ENCODE peak calls at places on chromosome 11, in nine cellular contexts. K, J, T, Z, Q, H, G, O and D are unnamed samples.

GRCh38 chr11:131694526-131695424 is 324.4 kb downstream of the NTM start:
- DNase-seq in K (peak), J (peak), T (peak), Z (peak), Q (peak), H (peak), G (peak), O (peak), D (peak)

GRCh38 chr11:46890665-46891064 is 27.7 kb downstream of the LRP4 start:
- DNase-seq in K (no peak), J (peak), T (no peak), Z (no peak), Q (no peak), H (no peak), G (no peak), O (no peak), D (no peak)

GRCh38 chr11:118592616-118593367 is 14.6 kb upstream of the PHLDB1 start:
- DNase-seq in K (no peak), J (no peak), T (no peak), Z (no peak), Q (no peak), H (no peak), G (no peak), O (no peak), D (no peak)

GRCh38 chr11:95337972-95338429 is 107.0 kb upstream of the SESN3 start:
- DNase-seq in K (no peak), J (no peak), T (no peak), Z (no peak), Q (no peak), H (no peak), G (no peak), O (no peak), D (no peak)

GRCh38 chr11:21794306-21794705 is 398.6 kb upstream of the ANO5 start:
- DNase-seq in K (no peak), J (peak), T (no peak), Z (no peak), Q (no peak), H (no peak), G (no peak), O (no peak), D (no peak)

GRCh38 chr11:17839450-17839849 is 104.9 kb downstream of the KCNC1 start:
- DNase-seq in K (no peak), J (no peak), T (no peak), Z (no peak), Q (no peak), H (no peak), G (no peak), O (no peak), D (no peak)

GRCh38 chr11:11845551-11845950 is 3.8 kb downstream of the USP47 start:
- DNase-seq in K (no peak), J (no peak), T (no peak), Z (no peak), Q (no peak), H (no peak), G (no peak), O (no peak), D (no peak)

GRCh38 chr11:69212121-69213110 is 56.7 kb downstream of the SMIM38 start:
- DNase-seq in K (no peak), J (no peak), T (no peak), Z (no peak), Q (no peak), H (no peak), G (no peak), O (peak), D (no peak)

DNA sequence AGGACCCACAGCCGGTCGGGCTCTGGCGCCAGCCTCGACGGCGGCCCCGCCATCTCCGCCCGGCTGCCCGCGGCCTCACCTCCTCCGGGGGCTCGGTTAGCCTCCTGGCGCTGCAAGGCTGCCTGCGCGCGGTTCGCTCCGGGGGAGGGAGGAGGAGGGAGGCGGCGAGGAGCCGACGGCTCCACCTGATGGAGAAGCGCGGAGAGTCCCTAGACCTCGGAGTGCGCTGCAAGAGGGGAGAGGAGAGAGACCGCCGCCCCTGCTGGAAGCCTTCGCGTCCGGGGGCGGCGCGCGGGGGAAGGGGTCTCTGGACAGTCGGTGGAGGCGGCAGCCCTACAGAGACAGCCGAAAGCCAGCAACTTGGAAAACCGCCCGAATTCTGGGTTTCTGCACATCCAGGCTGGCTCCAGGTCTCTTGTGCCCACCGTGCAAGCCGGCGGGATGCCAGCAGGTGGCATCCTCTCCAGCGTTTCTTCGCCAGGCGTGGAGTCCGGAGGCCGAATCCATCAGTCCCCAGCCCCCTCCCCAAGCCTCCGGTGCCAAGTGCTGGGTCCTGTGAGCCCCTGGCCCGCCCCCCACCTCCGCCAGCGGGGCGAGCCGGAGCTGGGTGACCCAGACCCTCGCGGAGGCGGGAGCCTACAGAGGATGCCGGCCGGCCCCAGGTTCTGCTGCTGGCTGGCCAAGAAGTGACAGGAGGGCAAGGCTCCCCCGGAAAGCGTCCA is 2.9 kb upstream of the KIRREL3 start:
- DNase-seq in K (no peak), J (peak), T (no peak), Z (no peak), Q (no peak), H (no peak), G (no peak), O (no peak), D (no peak)
- TF ChIP-seq CTCF in K (peak), J (no peak), T (no peak), Z (peak), Q (peak), H (peak), G (no peak), O (peak), D (peak)

GRCh38 chr11:16356751-16357365 is 512 bp upstream of the SOX6 start:
- DNase-seq in K (peak), J (no peak), T (no peak), Z (no peak), Q (no peak), H (no peak), G (no peak), O (no peak), D (peak)
- H3K4me3 ChIP-seq in K (no peak), J (no peak), T (no peak), Z (no peak), Q (no peak), H (no peak), G (no peak), O (no peak), D (no peak)

GRCh38 chr11:60944504-60945294 is 7.3 kb downstream of the SLC15A3 start:
- DNase-seq in K (no peak), J (no peak), T (no peak), Z (no peak), Q (no peak), H (no peak), G (no peak), O (no peak), D (no peak)
- TF ChIP-seq CTCF in K (no peak), J (peak), T (no peak), Z (peak), Q (peak), H (peak), G (no peak), O (no peak), D (no peak)

GRCh38 chr11:3641701-3642070 is at the start of gene ART5:
- DNase-seq in K (no peak), J (no peak), T (no peak), Z (no peak), Q (no peak), H (no peak), G (no peak), O (no peak), D (no peak)
- H3K4me3 ChIP-seq in K (peak), J (peak), T (peak), Z (peak), Q (peak), H (peak), G (peak), O (peak), D (peak)

GRCh38 chr11:116073854-116074837 is 569.9 kb upstream of the CADM1 start:
- DNase-seq in K (no peak), J (no peak), T (no peak), Z (no peak), Q (peak), H (no peak), G (no peak), O (no peak), D (peak)

GRCh38 chr11:116079580-116079979 is 575.4 kb upstream of the CADM1 start:
- DNase-seq in K (no peak), J (no peak), T (no peak), Z (no peak), Q (no peak), H (no peak), G (no peak), O (no peak), D (no peak)

GRCh38 chr11:116082256-116082655 is 578.0 kb upstream of the CADM1 start:
- DNase-seq in K (no peak), J (no peak), T (no peak), Z (no peak), Q (no peak), H (no peak), G (no peak), O (no peak), D (no peak)

GRCh38 chr11:116077092-116077491 is 572.9 kb upstream of the CADM1 start:
- DNase-seq in K (no peak), J (no peak), T (no peak), Z (no peak), Q (no peak), H (no peak), G (no peak), O (no peak), D (no peak)

GRCh38 chr11:116078101-116078561 is 573.9 kb upstream of the CADM1 start:
- DNase-seq in K (no peak), J (no peak), T (no peak), Z (no peak), Q (no peak), H (no peak), G (no peak), O (no peak), D (no peak)
- TF ChIP-seq CTCF in K (no peak), J (no peak), T (no peak), Z (no peak), Q (peak), H (no peak), G (no peak), O (no peak), D (peak)